ENCODE peak calls at places on chromosomes 6 and 20, in seven cellular contexts. One of them, this sample, is unnamed.

GRCh38 chr20:19022791-19023448 is 189.5 kb upstream of the SLC24A3 start:
- DNase-seq in A549: no peak
- DNase-seq in GM12878: no peak
- DNase-seq in H1: no peak
- DNase-seq in HCT116: no peak
- DNase-seq in K562: no peak
- DNase-seq in HepG2: no peak
- DNase-seq in this sample: no peak

GRCh38 chr6:133991096-133991593 is 38.1 kb downstream of the TBPL1 start:
- DNase-seq in A549: peak
- DNase-seq in GM12878: no peak
- DNase-seq in H1: no peak
- DNase-seq in HCT116: no peak
- DNase-seq in K562: no peak
- DNase-seq in HepG2: peak
- DNase-seq in this sample: peak

GRCh38 chr6:32086661-32087573 is 22.2 kb downstream of the TNXB start:
- DNase-seq in A549: no peak
- DNase-seq in GM12878: peak
- DNase-seq in H1: no peak
- DNase-seq in HCT116: no peak
- DNase-seq in K562: no peak
- DNase-seq in HepG2: peak
- DNase-seq in this sample: no peak

GRCh38 chr20:24462461-24463010 is 6.9 kb upstream of the SYNDIG1 start:
- DNase-seq in A549: no peak
- DNase-seq in GM12878: no peak
- DNase-seq in H1: no peak
- DNase-seq in HCT116: no peak
- DNase-seq in K562: no peak
- DNase-seq in HepG2: no peak
- DNase-seq in this sample: no peak

GRCh38 chr6:129312865-129313264 is 397.1 kb downstream of the ARHGAP18 start:
- DNase-seq in A549: peak
- DNase-seq in GM12878: no peak
- DNase-seq in H1: no peak
- DNase-seq in HCT116: peak
- DNase-seq in K562: no peak
- DNase-seq in HepG2: no peak
- DNase-seq in this sample: no peak

GRCh38 chr6:132425176-132425575 is 23.9 kb upstream of the MOXD1 start:
- DNase-seq in A549: no peak
- DNase-seq in GM12878: no peak
- DNase-seq in H1: no peak
- DNase-seq in HCT116: no peak
- DNase-seq in K562: no peak
- DNase-seq in HepG2: no peak
- DNase-seq in this sample: no peak

GRCh38 chr20:53074811-53075314 is 102.7 kb downstream of the TSHZ2 start:
- DNase-seq in A549: no peak
- DNase-seq in GM12878: no peak
- DNase-seq in H1: no peak
- DNase-seq in HCT116: no peak
- DNase-seq in K562: no peak
- DNase-seq in HepG2: no peak
- DNase-seq in this sample: no peak

GRCh38 chr20:52152416-52152815 is 39.2 kb downstream of the ZFP64 start:
- DNase-seq in A549: no peak
- DNase-seq in GM12878: no peak
- DNase-seq in H1: no peak
- DNase-seq in HCT116: no peak
- DNase-seq in K562: no peak
- DNase-seq in HepG2: no peak
- DNase-seq in this sample: no peak

GRCh38 chr6:170207586-170207985 is 83.3 kb downstream of the DLL1 start:
- DNase-seq in A549: no peak
- DNase-seq in GM12878: no peak
- DNase-seq in H1: no peak
- DNase-seq in HCT116: no peak
- DNase-seq in K562: no peak
- DNase-seq in HepG2: no peak
- DNase-seq in this sample: no peak

GRCh38 chr20:51404297-51405060 is 138.0 kb downstream of the NFATC2 start:
- DNase-seq in A549: no peak
- DNase-seq in GM12878: peak
- DNase-seq in H1: no peak
- DNase-seq in HCT116: no peak
- DNase-seq in K562: no peak
- DNase-seq in HepG2: no peak
- DNase-seq in this sample: no peak

GRCh38 chr6:158387036-158387435 is 74.8 kb downstream of the TULP4 start:
- DNase-seq in A549: peak
- DNase-seq in GM12878: no peak
- DNase-seq in H1: no peak
- DNase-seq in HCT116: peak
- DNase-seq in K562: no peak
- DNase-seq in HepG2: peak
- DNase-seq in this sample: no peak
- H3K4me2 ChIP-seq in A549: no peak
- H3K4me2 ChIP-seq in GM12878: no peak
- H3K4me2 ChIP-seq in H1: no peak
- H3K4me2 ChIP-seq in HCT116: no peak
- H3K4me2 ChIP-seq in K562: no peak
- H3K4me2 ChIP-seq in HepG2: no peak
- H3K4me2 ChIP-seq in this sample: no peak

DNA sequence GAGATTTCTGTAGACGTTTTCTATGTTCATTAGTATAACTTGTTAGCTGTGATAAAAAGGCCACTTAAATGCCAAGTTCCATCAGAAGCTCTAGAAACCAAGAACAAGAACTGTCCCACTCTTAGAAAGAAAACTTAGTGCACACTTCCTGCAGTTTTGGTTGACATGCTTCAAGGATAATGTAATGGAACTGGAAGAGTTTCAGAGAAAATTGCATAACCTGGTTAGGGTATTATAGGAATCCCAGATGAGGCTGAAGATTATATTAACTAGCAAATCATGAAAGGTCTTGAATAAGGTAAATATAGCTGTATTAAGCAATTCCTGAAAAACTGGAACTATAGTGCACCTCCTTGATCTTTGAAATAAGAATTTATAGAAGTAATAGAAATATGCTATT is 1.8 kb upstream of the PHACTR2 start:
- DNase-seq in A549: peak
- DNase-seq in GM12878: no peak
- DNase-seq in H1: no peak
- DNase-seq in HCT116: no peak
- DNase-seq in K562: no peak
- DNase-seq in HepG2: peak
- DNase-seq in this sample: no peak
- TF ChIP-seq MAX in A549: no peak
- TF ChIP-seq MAX in GM12878: no peak
- TF ChIP-seq MAX in H1: no peak
- TF ChIP-seq MAX in HCT116: no peak
- TF ChIP-seq MAX in K562: no peak
- TF ChIP-seq MAX in HepG2: no peak
- TF ChIP-seq MAX in this sample: no peak

GRCh38 chr6:33710296-33711121 is 991 bp downstream of the UQCC2 start:
- DNase-seq in A549: no peak
- DNase-seq in GM12878: no peak
- DNase-seq in H1: no peak
- DNase-seq in HCT116: no peak
- DNase-seq in K562: peak
- DNase-seq in HepG2: peak
- DNase-seq in this sample: no peak
- H3K4me2 ChIP-seq in A549: peak
- H3K4me2 ChIP-seq in GM12878: peak
- H3K4me2 ChIP-seq in H1: peak
- H3K4me2 ChIP-seq in HCT116: peak
- H3K4me2 ChIP-seq in K562: peak
- H3K4me2 ChIP-seq in HepG2: peak
- H3K4me2 ChIP-seq in this sample: peak

GRCh38 chr6:72524011-72524645 is 97.7 kb upstream of the KCNQ5 start:
- DNase-seq in A549: no peak
- DNase-seq in GM12878: no peak
- DNase-seq in H1: no peak
- DNase-seq in HCT116: no peak
- DNase-seq in K562: no peak
- DNase-seq in HepG2: no peak
- DNase-seq in this sample: no peak

GRCh38 chr6:72521684-72522083 is 100.2 kb upstream of the KCNQ5 start:
- DNase-seq in A549: no peak
- DNase-seq in GM12878: no peak
- DNase-seq in H1: no peak
- DNase-seq in HCT116: no peak
- DNase-seq in K562: no peak
- DNase-seq in HepG2: no peak
- DNase-seq in this sample: no peak

GRCh38 chr6:72519871-72520270 is 102.0 kb upstream of the KCNQ5 start:
- DNase-seq in A549: no peak
- DNase-seq in GM12878: no peak
- DNase-seq in H1: no peak
- DNase-seq in HCT116: no peak
- DNase-seq in K562: no peak
- DNase-seq in HepG2: no peak
- DNase-seq in this sample: no peak

GRCh38 chr6:72525821-72526550 is 95.9 kb upstream of the KCNQ5 start:
- DNase-seq in A549: no peak
- DNase-seq in GM12878: no peak
- DNase-seq in H1: no peak
- DNase-seq in HCT116: no peak
- DNase-seq in K562: no peak
- DNase-seq in HepG2: no peak
- DNase-seq in this sample: no peak

GRCh38 chr6:72522735-72523141 is 99.1 kb upstream of the KCNQ5 start:
- DNase-seq in A549: peak
- DNase-seq in GM12878: no peak
- DNase-seq in H1: peak
- DNase-seq in HCT116: no peak
- DNase-seq in K562: peak
- DNase-seq in HepG2: peak
- DNase-seq in this sample: no peak
- TF ChIP-seq MAX in A549: no peak
- TF ChIP-seq MAX in GM12878: no peak
- TF ChIP-seq MAX in H1: peak
- TF ChIP-seq MAX in HCT116: no peak
- TF ChIP-seq MAX in K562: no peak
- TF ChIP-seq MAX in HepG2: no peak
- TF ChIP-seq MAX in this sample: no peak

GRCh38 chr20:13102689-13103088 is 93.9 kb downstream of the SPTLC3 start:
- DNase-seq in A549: no peak
- DNase-seq in GM12878: no peak
- DNase-seq in H1: no peak
- DNase-seq in HCT116: no peak
- DNase-seq in K562: no peak
- DNase-seq in HepG2: no peak
- DNase-seq in this sample: no peak

GRCh38 chr20:13101701-13102100 is 92.9 kb downstream of the SPTLC3 start:
- DNase-seq in A549: no peak
- DNase-seq in GM12878: no peak
- DNase-seq in H1: no peak
- DNase-seq in HCT116: no peak
- DNase-seq in K562: no peak
- DNase-seq in HepG2: no peak
- DNase-seq in this sample: no peak

GRCh38 chr20:13101276-13101675 is 92.5 kb downstream of the SPTLC3 start:
- DNase-seq in A549: no peak
- DNase-seq in GM12878: no peak
- DNase-seq in H1: no peak
- DNase-seq in HCT116: no peak
- DNase-seq in K562: no peak
- DNase-seq in HepG2: no peak
- DNase-seq in this sample: no peak

GRCh38 chr20:13099676-13100075 is 90.9 kb downstream of the SPTLC3 start:
- DNase-seq in A549: no peak
- DNase-seq in GM12878: no peak
- DNase-seq in H1: no peak
- DNase-seq in HCT116: no peak
- DNase-seq in K562: no peak
- DNase-seq in HepG2: no peak
- DNase-seq in this sample: no peak

DNA sequence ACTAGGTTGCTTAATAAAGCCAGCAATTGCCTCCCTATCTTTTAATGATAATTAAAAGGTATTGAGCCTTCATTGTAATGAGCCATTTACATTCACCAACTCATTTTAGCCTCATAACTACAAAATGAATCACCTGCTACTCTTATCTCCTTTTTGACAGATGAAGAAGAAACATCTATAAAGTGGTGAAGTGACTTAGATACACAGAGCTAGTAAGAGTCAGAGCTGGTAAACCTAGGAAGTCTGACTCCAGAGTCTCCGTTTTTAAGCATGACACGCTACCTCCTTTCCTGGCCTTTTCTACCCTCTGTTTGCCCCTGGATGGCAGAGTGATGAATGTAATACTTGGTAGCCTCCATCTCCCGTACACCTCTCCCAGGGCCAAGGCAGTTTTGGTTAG is 93.5 kb downstream of the SPTLC3 start:
- DNase-seq in A549: no peak
- DNase-seq in GM12878: no peak
- DNase-seq in H1: no peak
- DNase-seq in HCT116: no peak
- DNase-seq in K562: no peak
- DNase-seq in HepG2: no peak
- DNase-seq in this sample: no peak
- H3K4me2 ChIP-seq in A549: no peak
- H3K4me2 ChIP-seq in GM12878: no peak
- H3K4me2 ChIP-seq in H1: no peak
- H3K4me2 ChIP-seq in HCT116: no peak
- H3K4me2 ChIP-seq in K562: no peak
- H3K4me2 ChIP-seq in HepG2: no peak
- H3K4me2 ChIP-seq in this sample: no peak

DNA sequence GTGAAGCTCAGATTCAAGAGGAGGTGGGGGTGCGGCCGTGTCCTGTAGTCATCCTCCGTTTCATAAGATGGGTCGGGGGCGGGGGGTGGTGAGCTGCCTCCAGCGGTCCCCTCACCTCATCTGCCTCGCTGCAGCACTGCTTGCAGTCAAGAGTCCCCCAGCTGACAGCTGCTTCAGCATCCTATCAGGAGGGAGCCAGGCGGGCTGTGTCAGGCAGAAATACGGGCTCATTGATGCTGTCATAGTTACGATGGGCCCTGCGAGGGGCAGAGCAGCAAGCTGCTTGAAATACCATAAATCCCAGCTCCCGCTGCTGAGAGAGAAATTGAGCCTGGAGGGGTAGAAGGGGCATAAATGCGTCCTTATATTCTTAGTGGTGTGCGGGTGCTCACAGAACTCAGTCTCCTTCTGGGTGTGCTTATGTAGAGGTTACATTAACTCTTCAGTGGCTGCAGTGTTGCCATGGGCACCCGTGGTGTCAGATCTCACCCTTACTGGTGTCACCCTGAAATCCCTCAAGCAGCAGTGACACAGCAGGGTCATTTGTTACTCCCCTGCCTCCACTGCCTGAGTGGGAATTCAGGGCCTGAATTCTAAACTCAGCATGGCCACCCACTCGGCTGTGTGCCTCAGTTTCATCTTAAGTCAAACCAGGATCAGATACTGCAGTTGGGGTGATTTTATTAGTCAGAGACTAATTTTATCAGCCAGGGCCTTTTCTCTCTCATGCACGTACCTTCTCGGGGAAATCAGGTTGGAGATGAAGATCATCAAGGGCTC is 21.8 kb downstream of the CCDC167 start:
- DNase-seq in A549: no peak
- DNase-seq in GM12878: no peak
- DNase-seq in H1: no peak
- DNase-seq in HCT116: no peak
- DNase-seq in K562: no peak
- DNase-seq in HepG2: no peak
- DNase-seq in this sample: no peak
- TF ChIP-seq MAX in A549: no peak
- TF ChIP-seq MAX in GM12878: no peak
- TF ChIP-seq MAX in H1: no peak
- TF ChIP-seq MAX in HCT116: no peak
- TF ChIP-seq MAX in K562: no peak
- TF ChIP-seq MAX in HepG2: no peak
- TF ChIP-seq MAX in this sample: no peak

This sample was measured in endothelial cell of umbilical vein.